ENCODE peak calls at places on chromosomes 12 and 14, in eight cellular contexts. W, L, B, Q, H, D, Z and V are unnamed samples.

GRCh38 chr12:29070309-29070708 is 78.8 kb upstream of the FAR2 start:
- DNase-seq in L (no peak), W (no peak), D (no peak), Z (no peak), B (no peak), H (no peak), Q (no peak), V (no peak)

GRCh38 chr12:25811656-25812126 is 146.8 kb upstream of the RASSF8 start:
- DNase-seq in Q (no peak), W (peak), Z (no peak), L (no peak), D (peak), B (no peak), H (peak), V (peak)

GRCh38 chr14:32252030-32252670 is 49.1 kb upstream of the RNU6-8 start:
- DNase-seq in Q (peak), L (peak), D (peak), W (peak), Z (peak), B (peak), H (peak), V (peak)

GRCh38 chr12:124537525-124538193 is 29.8 kb downstream of the NCOR2 start:
- DNase-seq in H (no peak), Q (peak), B (peak), Z (no peak), W (no peak), L (no peak), D (no peak), V (no peak)

GRCh38 chr14:93106541-93107156 is 9.1 kb downstream of the ITPK1 start:
- DNase-seq in H (no peak), W (no peak), L (no peak), B (no peak), Q (no peak), Z (no peak), D (no peak), V (no peak)

GRCh38 chr14:26765768-26766550 is 168.1 kb upstream of the NOVA1 start:
- DNase-seq in W (peak), D (peak), Q (peak), Z (no peak), L (peak), H (peak), B (no peak), V (no peak)

GRCh38 chr12:121711925-121712461 is 559 bp upstream of the TMEM120B start:
- DNase-seq in Z (no peak), D (peak), Q (peak), W (peak), L (no peak), H (no peak), B (peak), V (peak)

GRCh38 chr14:33307691-33308369 is 369.2 kb downstream of the NPAS3 start:
- DNase-seq in Z (no peak), W (peak), H (no peak), Q (no peak), B (peak), D (peak), L (peak), V (peak)

GRCh38 chr12:6821674-6822433 is at the start of gene GPR162:
- DNase-seq in W (peak), H (peak), L (no peak), Q (peak), B (peak), D (peak), Z (no peak), V (no peak)

GRCh38 chr12:97960741-97961608 is 498.4 kb downstream of the RMST start:
- DNase-seq in Z (no peak), L (no peak), W (peak), D (peak), H (no peak), Q (peak), B (peak), V (no peak)

GRCh38 chr14:94953541-94954260 is 183.8 kb upstream of the GSC start:
- DNase-seq in D (no peak), Z (no peak), H (no peak), B (no peak), W (no peak), L (no peak), Q (no peak), V (no peak)

GRCh38 chr14:73696466-73697390 is 17.5 kb downstream of the PNMA1 start:
- DNase-seq in H (peak), L (no peak), B (no peak), Q (no peak), W (peak), Z (peak), D (peak), V (peak)

GRCh38 chr12:67355428-67356385 is 86.5 kb downstream of the CAND1 start:
- DNase-seq in D (peak), Q (no peak), H (peak), B (peak), W (peak), Z (peak), L (no peak), V (peak)

GRCh38 chr14:79404874-79405273 is 806.4 kb downstream of the DIO2 start:
- DNase-seq in D (peak), L (no peak), Z (no peak), B (no peak), H (peak), Q (no peak), W (no peak), V (no peak)

GRCh38 chr12:46224401-46224800 is 44.4 kb downstream of the SLC38A1 start:
- DNase-seq in H (peak), Q (peak), Z (no peak), W (peak), L (peak), D (peak), B (peak), V (no peak)

GRCh38 chr14:101556566-101557320 is 4.6 kb upstream of the DIO3 start:
- DNase-seq in B (no peak), H (no peak), Z (no peak), D (no peak), L (no peak), W (no peak), Q (no peak), V (no peak)

GRCh38 chr12:88945041-88945732 is 364.9 kb upstream of the KITLG start:
- DNase-seq in H (peak), Q (no peak), L (no peak), D (peak), W (peak), B (no peak), Z (no peak), V (no peak)

GRCh38 chr14:101501858-101502615 is 59.3 kb upstream of the DIO3 start:
- DNase-seq in W (no peak), H (no peak), B (no peak), D (no peak), L (peak), Q (no peak), Z (no peak), V (no peak)

GRCh38 chr12:99611117-99611516 is 36.4 kb upstream of the GARIN6 start:
- DNase-seq in W (no peak), B (no peak), Q (no peak), H (no peak), L (no peak), Z (no peak), D (no peak), V (no peak)

GRCh38 chr12:91804533-91804932 is 341.1 kb downstream of the BTG1 start:
- DNase-seq in H (peak), B (no peak), W (no peak), D (peak), Z (no peak), L (no peak), Q (no peak), V (no peak)

GRCh38 chr12:49089831-49090773 is 4.5 kb downstream of the DHH start:
- DNase-seq in W (peak), L (peak), H (peak), Q (no peak), Z (no peak), B (peak), D (peak), V (peak)

GRCh38 chr12:116276433-116277216 is 868 bp downstream of the MED13L start:
- DNase-seq in Q (peak), Z (peak), L (peak), W (peak), H (peak), D (peak), B (peak), V (peak)

GRCh38 chr14:41785696-41786095 is 179.0 kb downstream of the LRFN5 start:
- DNase-seq in Q (no peak), H (no peak), B (no peak), Z (no peak), L (no peak), W (peak), D (no peak), V (no peak)

GRCh38 chr12:132061197-132061596 is 82.9 kb downstream of the DDX51 start:
- DNase-seq in Z (no peak), Q (no peak), L (no peak), D (no peak), W (no peak), B (no peak), H (no peak), V (no peak)

GRCh38 chr12:54411398-54412241 is 7.4 kb downstream of the ITGA5 start:
- DNase-seq in W (peak), Z (peak), B (peak), L (peak), H (peak), Q (peak), D (peak), V (peak)

GRCh38 chr14:96038920-96039632 is at the start of gene C14orf132:
- DNase-seq in W (peak), Z (peak), H (peak), D (peak), Q (peak), B (peak), L (peak), V (peak)

GRCh38 chr14:88452231-88452630 is 66.8 kb downstream of the SPATA7 start:
- DNase-seq in B (no peak), D (no peak), Q (no peak), H (no peak), L (no peak), W (no peak), Z (no peak), V (no peak)

GRCh38 chr12:71157601-71158233 is at the start of gene TSPAN8:
- DNase-seq in Q (no peak), L (no peak), Z (no peak), W (no peak), B (no peak), D (no peak), H (no peak), V (no peak)

GRCh38 chr12:104648746-104649145 is 192.0 kb downstream of the CHST11 start:
- DNase-seq in Z (no peak), B (no peak), D (no peak), L (no peak), Q (no peak), H (no peak), W (no peak), V (no peak)

GRCh38 chr14:90697577-90698206 is 118.5 kb downstream of the TTC7B start:
- DNase-seq in Z (peak), W (peak), D (peak), B (peak), H (peak), L (peak), Q (peak), V (peak)

GRCh38 chr12:26771861-26772260 is 61.1 kb downstream of the ITPR2 start:
- DNase-seq in H (no peak), W (no peak), D (no peak), Q (no peak), B (no peak), Z (no peak), L (no peak), V (no peak)

GRCh38 chr14:102050625-102051024 is 36.2 kb downstream of the HSP90AA1 start:
- DNase-seq in L (no peak), Z (no peak), D (peak), W (peak), Q (no peak), H (peak), B (peak), V (peak)

GRCh38 chr12:106945261-106945851 is 10.4 kb upstream of the TMEM263 start:
- DNase-seq in Z (no peak), W (no peak), H (no peak), D (no peak), Q (no peak), B (no peak), L (no peak), V (no peak)

GRCh38 chr12:105492591-105492990 is 162.1 kb downstream of the C12orf75 start:
- DNase-seq in Q (no peak), H (peak), L (no peak), D (peak), Z (no peak), W (peak), B (no peak), V (peak)

GRCh38 chr12:7989827-7990491 is 42.6 kb upstream of the FOXJ2 start:
- DNase-seq in Z (no peak), D (no peak), B (peak), H (peak), L (peak), Q (peak), W (peak), V (no peak)

DNA sequence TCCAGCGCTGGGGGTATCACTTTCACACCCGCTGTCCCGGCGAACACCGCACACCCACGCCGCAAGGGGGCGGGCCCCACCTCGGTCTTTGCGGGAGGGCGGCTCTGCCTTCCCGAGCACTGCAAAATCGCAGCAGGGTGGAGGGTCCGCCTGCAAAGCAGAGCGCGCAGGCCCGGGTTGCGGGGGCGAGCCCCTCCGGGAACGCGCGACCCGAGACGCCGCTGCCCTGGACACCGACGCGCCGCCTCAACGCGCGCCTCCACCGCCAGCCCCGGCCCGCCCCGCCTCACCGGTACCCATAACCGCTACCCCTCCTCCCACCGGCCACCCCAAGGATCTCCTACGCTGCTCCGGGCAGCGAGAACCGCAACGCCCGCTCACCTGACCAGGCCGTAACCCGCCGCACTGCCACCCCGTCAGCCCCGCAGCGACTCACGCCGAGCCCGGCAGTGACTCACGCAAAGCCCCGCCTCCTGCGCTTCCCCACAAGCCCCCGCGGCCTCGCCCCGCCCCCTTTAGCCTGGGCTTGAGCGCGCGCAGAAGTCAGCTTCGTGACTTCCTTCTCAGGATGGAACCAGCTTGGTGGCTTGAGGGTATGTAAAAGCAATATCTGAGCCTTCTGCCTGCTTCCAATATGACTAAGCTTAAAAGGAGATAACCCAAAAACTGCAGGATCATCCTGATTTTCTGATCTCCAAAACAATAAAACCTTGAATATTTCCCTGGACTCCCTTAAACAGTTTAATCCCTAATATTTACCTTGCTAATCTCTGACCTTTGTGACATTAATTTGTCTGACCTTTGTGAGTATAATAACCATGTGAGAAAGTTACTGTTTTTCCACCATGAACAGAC is at the start of gene RPAP3:
- DNase-seq in D (peak), Q (peak), Z (peak), H (peak), L (peak), B (peak), W (peak), V (peak)
- TF ChIP-seq CTCF in D (peak), Q (peak), Z (peak), H (peak), L (peak), B (peak), W (peak), V (peak)

DNA sequence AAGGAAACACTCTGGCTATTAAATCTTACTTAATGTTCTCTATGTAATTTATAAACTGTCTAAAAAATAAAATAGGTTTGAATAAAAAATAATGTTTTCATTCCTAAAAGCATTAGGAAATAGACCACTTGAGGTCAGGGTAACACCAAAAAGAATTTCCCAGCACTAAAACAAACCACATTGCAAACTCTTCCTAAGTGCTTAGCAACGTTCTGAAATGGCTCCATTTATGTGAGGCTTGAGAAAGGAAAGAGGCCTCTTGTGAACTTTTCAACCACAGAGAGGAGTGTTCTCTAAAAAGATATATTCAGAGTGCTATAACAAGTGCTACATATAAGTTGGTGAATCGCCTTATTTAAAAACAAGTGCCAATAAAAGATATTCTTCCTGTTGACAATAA is 42.7 kb downstream of the ALX1 start:
- DNase-seq in Q (no peak), B (no peak), L (no peak), D (peak), W (no peak), Z (no peak), H (no peak), V (no peak)
- TF ChIP-seq CTCF in Q (no peak), B (no peak), L (no peak), D (no peak), W (no peak), Z (no peak), H (no peak), V (no peak)

GRCh38 chr14:72646861-72647528 is 246.9 kb downstream of the DPF3 start:
- DNase-seq in H (peak), Z (no peak), B (no peak), W (peak), D (peak), Q (no peak), L (no peak), V (no peak)

GRCh38 chr14:72645706-72646105 is 248.2 kb downstream of the DPF3 start:
- DNase-seq in H (no peak), Q (no peak), B (no peak), D (no peak), Z (no peak), W (no peak), L (no peak), V (no peak)

GRCh38 chr14:72643317-72643801 is 250.5 kb downstream of the DPF3 start:
- DNase-seq in W (peak), H (peak), Z (peak), B (peak), Q (no peak), L (peak), D (peak), V (peak)

GRCh38 chr14:72644038-72644437 is 249.9 kb downstream of the DPF3 start:
- DNase-seq in L (no peak), H (peak), W (no peak), Z (no peak), B (no peak), Q (no peak), D (no peak), V (no peak)

GRCh38 chr14:72644758-72645489 is 249.0 kb downstream of the DPF3 start:
- DNase-seq in B (no peak), Z (no peak), D (no peak), Q (no peak), L (no peak), W (no peak), H (peak), V (no peak)
- TF ChIP-seq CTCF in B (no peak), Z (no peak), D (peak), Q (no peak), L (no peak), W (no peak), H (no peak), V (peak)

GRCh38 chr12:125683748-125684381 is 618.6 kb downstream of the AACS start:
- DNase-seq in Z (no peak), L (no peak), B (no peak), D (no peak), H (no peak), W (no peak), Q (peak), V (no peak)
- TF ChIP-seq CTCF in Z (no peak), L (no peak), B (no peak), D (no peak), H (no peak), W (no peak), Q (no peak), V (no peak)

GRCh38 chr12:11805043-11805442 is 155.6 kb downstream of the ETV6 start:
- DNase-seq in H (no peak), L (no peak), D (no peak), W (no peak), Z (no peak), B (no peak), Q (no peak), V (no peak)
- TF ChIP-seq CTCF in H (no peak), L (peak), D (peak), W (peak), Z (no peak), B (no peak), Q (no peak), V (peak)

GRCh38 chr14:104135121-104135903 is 3.1 kb upstream of the KIF26A start:
- DNase-seq in Q (no peak), D (no peak), Z (peak), W (no peak), B (no peak), L (no peak), H (no peak), V (no peak)
- TF ChIP-seq CTCF in Q (no peak), D (peak), Z (no peak), W (peak), B (no peak), L (no peak), H (peak), V (peak)

GRCh38 chr14:103887557-103888115 is 40.3 kb upstream of the PPP1R13B start:
- DNase-seq in B (no peak), D (no peak), W (no peak), H (no peak), L (no peak), Z (no peak), Q (no peak), V (no peak)

GRCh38 chr14:103887170-103887501 is 39.8 kb upstream of the PPP1R13B start:
- DNase-seq in Q (no peak), H (no peak), B (no peak), L (no peak), Z (no peak), D (no peak), W (no peak), V (no peak)

GRCh38 chr14:103885509-103885932 is 38.1 kb upstream of the PPP1R13B start:
- DNase-seq in Q (no peak), Z (no peak), L (no peak), H (no peak), D (no peak), B (no peak), W (no peak), V (no peak)

GRCh38 chr14:103884854-103885253 is 37.5 kb upstream of the PPP1R13B start:
- DNase-seq in L (no peak), W (no peak), H (no peak), D (no peak), B (no peak), Z (no peak), Q (no peak), V (no peak)

GRCh38 chr14:103886304-103887169 is 39.2 kb upstream of the PPP1R13B start:
- DNase-seq in L (no peak), D (no peak), H (no peak), Q (no peak), Z (no peak), B (no peak), W (peak), V (no peak)
- TF ChIP-seq CTCF in L (no peak), D (peak), H (peak), Q (no peak), Z (no peak), B (no peak), W (peak), V (peak)

DNA sequence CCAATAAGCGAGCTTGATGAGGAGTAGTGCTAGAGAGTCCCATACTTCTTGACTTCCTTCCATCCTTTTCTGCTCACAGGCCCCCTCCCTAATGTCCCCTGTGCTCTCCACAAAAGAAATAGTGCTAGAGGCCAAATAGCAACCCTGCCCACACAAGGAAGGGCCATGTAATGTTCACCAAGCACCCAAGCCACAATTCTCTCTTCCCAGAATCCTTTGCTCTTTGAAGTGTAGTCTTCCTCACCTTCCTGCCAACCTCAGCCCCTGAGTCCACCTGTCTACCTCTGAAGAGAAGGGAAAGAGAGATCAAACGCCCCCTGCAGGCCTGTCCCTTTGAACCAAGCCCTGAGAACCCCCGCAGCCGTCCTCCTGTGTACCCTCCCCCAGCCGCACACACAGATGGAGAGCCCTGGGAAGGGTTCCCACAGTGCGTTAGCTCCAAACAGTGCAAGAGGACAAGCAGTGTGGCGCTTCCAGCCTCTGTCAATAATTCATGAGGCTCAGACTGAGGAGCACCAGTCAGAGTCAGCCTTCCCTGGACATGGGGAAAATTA is 1.9 kb upstream of the DHRS4 start:
- DNase-seq in W (no peak), D (no peak), L (no peak), Q (no peak), Z (no peak), H (no peak), B (no peak), V (no peak)
- TF ChIP-seq CTCF in W (no peak), D (no peak), L (no peak), Q (no peak), Z (no peak), H (no peak), B (no peak), V (peak)